ENCODE peak calls at places on chromosome 13, in six cellular contexts. M is mucosa of descending colon, Y is tibial nerve, A is foreskin fibroblast, R is retinal pigment epithelial cell, K is cardiac muscle cell. F is an unnamed sample.

GRCh38 chr13:51034906-51035305 is 76.2 kb downstream of the C13orf42 start:
- DNase-seq in Y (no peak), A (no peak), M (no peak), R (no peak), K (no peak), F (no peak)

GRCh38 chr13:20127263-20127562 is 33.6 kb downstream of the GJA3 start:
- DNase-seq in K (no peak), M (no peak), A (no peak), Y (no peak), R (no peak), F (no peak)

GRCh38 chr13:110555601-110556223 is 5.8 kb downstream of the RAB20 start:
- DNase-seq in M (no peak), R (no peak), K (no peak), Y (no peak), A (no peak), F (no peak)

GRCh38 chr13:50412046-50412617 is 396.9 kb downstream of the KCNRG start:
- DNase-seq in Y (no peak), K (no peak), A (no peak), R (no peak), M (no peak), F (no peak)

GRCh38 chr13:51455532-51455931 is 2.7 kb upstream of the INTS6 start:
- DNase-seq in R (no peak), A (no peak), M (peak), K (no peak), Y (no peak), F (peak)

GRCh38 chr13:50080158-50080855 is 65.1 kb downstream of the KCNRG start:
- DNase-seq in K (peak), Y (no peak), A (peak), R (no peak), M (peak), F (no peak)

GRCh38 chr13:78598933-78599332 is 4.4 kb downstream of the POU4F1 start:
- DNase-seq in K (no peak), M (no peak), A (no peak), R (no peak), Y (no peak), F (no peak)

GRCh38 chr13:34805347-34805746 is 136.7 kb upstream of the NBEA start:
- DNase-seq in M (no peak), Y (no peak), R (no peak), A (no peak), K (no peak), F (no peak)

GRCh38 chr13:36432106-36432544 is at the start of gene CCNA1:
- DNase-seq in M (no peak), K (peak), R (no peak), Y (no peak), A (no peak), F (no peak)

GRCh38 chr13:110448230-110448629 is 113.3 kb downstream of the RAB20 start:
- DNase-seq in A (peak), Y (no peak), R (peak), M (no peak), K (peak), F (peak)

GRCh38 chr13:26616126-26616525 is 58.6 kb downstream of the WASF3 start:
- DNase-seq in R (no peak), K (no peak), M (no peak), A (peak), Y (no peak), F (no peak)

GRCh38 chr13:76884167-76884566 is 2.0 kb downstream of the KCTD12 start:
- DNase-seq in K (peak), R (no peak), A (peak), Y (peak), M (peak), F (peak)

GRCh38 chr13:100234524-100235136 is 145.7 kb downstream of the PCCA start:
- DNase-seq in M (no peak), A (peak), Y (no peak), R (no peak), K (no peak), F (no peak)

GRCh38 chr13:73497430-73497829 is 438.6 kb downstream of the KLF5 start:
- DNase-seq in M (no peak), R (no peak), Y (no peak), A (no peak), K (no peak), F (no peak)

GRCh38 chr13:105442941-105443340 is 1092.5 kb downstream of the EFNB2 start:
- DNase-seq in Y (no peak), A (peak), M (no peak), R (peak), K (no peak), F (no peak)

GRCh38 chr13:56349866-56350265 is 790.9 kb upstream of the PRR20A start:
- DNase-seq in K (no peak), R (no peak), M (no peak), A (no peak), Y (no peak), F (no peak)

GRCh38 chr13:106243011-106243410 is 292.5 kb downstream of the EFNB2 start:
- DNase-seq in M (no peak), K (no peak), A (no peak), Y (no peak), R (no peak), F (no peak)

GRCh38 chr13:50222569-50223332 is 207.5 kb downstream of the KCNRG start:
- DNase-seq in K (no peak), M (peak), A (peak), R (no peak), Y (peak), F (peak)

GRCh38 chr13:42815686-42816085 is 34.3 kb downstream of the FAM216B start:
- DNase-seq in Y (no peak), K (no peak), M (no peak), A (no peak), R (no peak), F (no peak)

GRCh38 chr13:81017525-81018152 is 676.7 kb upstream of the SPRY2 start:
- DNase-seq in K (peak), R (no peak), A (peak), Y (no peak), M (no peak), F (no peak)

GRCh38 chr13:77338961-77339401 is 12.1 kb upstream of the MYCBP2 start:
- DNase-seq in A (no peak), Y (no peak), K (no peak), M (no peak), R (no peak), F (no peak)

GRCh38 chr13:73576291-73576690 is 517.5 kb downstream of the KLF5 start:
- DNase-seq in A (no peak), M (no peak), Y (no peak), R (no peak), K (no peak), F (no peak)

GRCh38 chr13:109938255-109938936 is 152.0 kb upstream of the IRS2 start:
- DNase-seq in R (peak), A (peak), Y (no peak), K (no peak), M (no peak), F (no peak)

GRCh38 chr13:77741587-77741972 is 44.1 kb downstream of the SLAIN1 start:
- DNase-seq in M (no peak), A (no peak), K (no peak), Y (no peak), R (no peak), F (no peak)

GRCh38 chr13:34474469-34474868 is 467.6 kb upstream of the NBEA start:
- DNase-seq in A (no peak), K (no peak), Y (no peak), R (no peak), M (no peak), F (no peak)

GRCh38 chr13:29924482-29924884 is 74.1 kb upstream of the UBL3 start:
- DNase-seq in A (peak), Y (no peak), M (peak), R (no peak), K (no peak), F (no peak)

GRCh38 chr13:26964278-26965057 is 203.9 kb upstream of the GPR12 start:
- DNase-seq in M (no peak), A (no peak), R (no peak), K (peak), Y (no peak), F (no peak)

GRCh38 chr13:76798037-76798436 is 88.2 kb downstream of the KCTD12 start:
- DNase-seq in R (no peak), K (no peak), M (no peak), Y (no peak), A (no peak), F (no peak)

GRCh38 chr13:43835701-43836100 is 43.8 kb downstream of the CCDC122 start:
- DNase-seq in K (no peak), Y (no peak), M (no peak), A (no peak), R (peak), F (no peak)

GRCh38 chr13:86760620-86761019 is 910.6 kb upstream of the SLITRK5 start:
- DNase-seq in R (no peak), K (no peak), Y (no peak), A (no peak), M (no peak), F (no peak)

GRCh38 chr13:97435794-97436193 is 1.8 kb downstream of the RAP2A start:
- DNase-seq in A (peak), K (no peak), Y (no peak), R (no peak), M (no peak), F (no peak)

GRCh38 chr13:97433727-97434416 is at the start of gene RAP2A:
- DNase-seq in R (peak), M (peak), Y (peak), K (peak), A (peak), F (peak)

GRCh38 chr13:97436845-97437244 is 2.9 kb downstream of the RAP2A start:
- DNase-seq in R (no peak), A (no peak), M (no peak), K (no peak), Y (no peak), F (no peak)

GRCh38 chr13:97434417-97435296 is 688 bp downstream of the RAP2A start:
- DNase-seq in Y (peak), M (peak), K (peak), A (peak), R (no peak), F (peak)

DNA sequence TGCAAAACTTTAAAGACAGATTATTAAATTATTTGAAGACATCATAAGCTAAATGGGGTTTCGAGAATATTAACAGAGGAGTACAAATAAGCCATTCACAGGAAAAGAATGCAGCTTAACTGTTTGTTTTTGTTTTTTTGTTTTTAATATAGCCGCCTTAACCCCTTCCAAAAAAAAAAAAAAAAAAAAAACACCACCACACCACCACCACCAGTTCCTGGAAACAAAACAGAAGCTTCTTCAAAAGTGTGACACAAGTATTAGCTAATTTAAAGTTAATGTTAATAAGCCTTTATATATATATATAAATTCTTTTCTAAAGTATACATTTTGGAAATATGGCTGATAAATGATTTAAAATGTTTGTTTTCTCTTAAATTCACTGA is 1.3 kb downstream of the RAP2A start:
- DNase-seq in M (no peak), Y (no peak), A (no peak), R (no peak), K (no peak), F (no peak)
- H3K4me3 ChIP-seq in M (no peak), Y (peak), A (peak), R (peak), K (peak), F (peak)

GRCh38 chr13:112066624-112067004 is 335 bp upstream of the SOX1 start:
- DNase-seq in K (peak), Y (no peak), A (peak), R (no peak), M (peak), F (peak)
- H3K4me3 ChIP-seq in K (peak), Y (no peak), A (no peak), R (no peak), M (no peak), F (no peak)

GRCh38 chr13:33349996-33350826 is 64.7 kb upstream of the STARD13 start:
- DNase-seq in Y (peak), A (no peak), M (peak), R (no peak), K (peak), F (peak)
- H3K4me3 ChIP-seq in Y (peak), A (peak), M (peak), R (peak), K (peak), F (peak)

GRCh38 chr13:113493315-113493951 is 2.9 kb upstream of the DCUN1D2 start:
- DNase-seq in R (peak), M (no peak), A (peak), K (no peak), Y (no peak), F (no peak)
- H3K4me3 ChIP-seq in R (no peak), M (no peak), A (peak), K (no peak), Y (no peak), F (no peak)

GRCh38 chr13:98576963-98577822 is at the start of gene STK24:
- DNase-seq in K (peak), A (peak), M (peak), R (no peak), Y (no peak), F (peak)

GRCh38 chr13:98577823-98578285 is 947 bp upstream of the STK24 start:
- DNase-seq in M (no peak), R (no peak), K (no peak), A (no peak), Y (no peak), F (no peak)

GRCh38 chr13:98576215-98576945 is 527 bp downstream of the STK24 start:
- DNase-seq in M (peak), K (peak), R (no peak), A (no peak), Y (no peak), F (peak)

GRCh38 chr13:98575876-98576214 is 1.1 kb downstream of the STK24 start:
- DNase-seq in M (no peak), R (no peak), A (no peak), Y (no peak), K (no peak), F (no peak)

DNA sequence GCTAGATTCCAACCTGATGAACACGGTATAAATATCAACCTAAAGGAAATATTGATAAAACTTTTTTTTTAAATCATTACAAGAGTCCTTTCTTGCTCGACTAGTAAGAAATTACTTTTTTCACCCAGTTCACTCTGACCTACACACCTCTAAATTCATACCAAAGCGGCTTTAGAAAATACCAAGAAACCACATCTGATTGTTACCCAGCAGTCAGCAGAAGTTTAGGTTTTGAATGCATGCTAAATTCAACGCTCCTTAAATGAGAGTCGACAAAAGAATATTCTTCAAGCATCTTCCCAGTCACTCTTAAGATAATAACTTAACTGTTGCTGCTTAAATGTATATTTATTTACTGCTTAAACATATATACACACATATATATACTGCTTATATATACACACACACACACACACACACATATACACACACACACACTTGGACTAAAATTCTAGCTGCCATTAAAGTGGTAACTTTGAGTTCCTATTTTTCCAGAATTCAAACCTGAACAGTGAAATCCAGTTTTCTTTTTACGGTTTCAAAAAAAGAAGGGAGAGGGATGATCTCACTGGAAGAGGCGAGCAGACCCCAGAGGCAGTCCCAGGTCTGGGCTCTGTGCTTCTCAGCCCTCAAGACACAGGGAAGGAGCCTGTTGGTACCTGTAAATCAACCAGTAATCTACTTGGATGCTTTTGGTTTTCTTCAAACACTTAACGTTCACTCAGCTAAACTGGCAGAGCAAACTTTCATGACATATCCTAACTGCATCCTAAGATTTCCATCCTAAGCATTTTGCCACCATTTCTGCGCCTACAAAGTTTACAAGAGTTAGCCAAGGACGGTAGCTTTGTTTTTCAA is 1.7 kb downstream of the STK24 start:
- DNase-seq in K (no peak), Y (no peak), A (no peak), M (no peak), R (peak), F (no peak)
- H3K4me3 ChIP-seq in K (peak), Y (peak), A (peak), M (peak), R (peak), F (peak)

GRCh38 chr13:41133951-41134350 is 1.3 kb upstream of the KBTBD6 start:
- DNase-seq in Y (no peak), M (no peak), R (no peak), A (no peak), K (no peak), F (no peak)
- H3K4me3 ChIP-seq in Y (no peak), M (no peak), R (no peak), A (no peak), K (no peak), F (no peak)

GRCh38 chr13:33137726-33138125 is 121.5 kb downstream of the KL start:
- DNase-seq in A (no peak), M (no peak), Y (no peak), R (no peak), K (no peak), F (no peak)
- H3K4me3 ChIP-seq in A (no peak), M (no peak), Y (no peak), R (no peak), K (no peak), F (no peak)